ENCODE peak calls at places on chromosomes 4 and X, in six cellular contexts. M is CD8-positive, alpha-beta T cell; B is tibial artery; U is Karpas-422; I is PC-3; W is OCI-LY7. Z is an unnamed sample.
A peak's percentile ranks its signal among the peaks of the same experiment; 100 is the strongest.

GRCh38 chrX:29231800-29232199 is 644.6 kb downstream of the IL1RAPL1 start:
- DNase-seq in M (no peak), B (no peak), U (no peak), I (peak; percentile 25), W (no peak), Z (no peak)

GRCh38 chr4:113008726-113009125 is 40.7 kb upstream of the ANK2 start:
- DNase-seq in M (no peak), B (no peak), U (no peak), I (no peak), W (no peak), Z (no peak)

GRCh38 chr4:28369504-28369903 is 1508.9 kb downstream of the STIM2 start:
- DNase-seq in M (no peak), B (no peak), U (no peak), I (no peak), W (no peak), Z (no peak)

GRCh38 chrX:100424012-100424411 is 13.9 kb upstream of the PCDH19 start:
- DNase-seq in M (no peak), B (no peak), U (peak; percentile 57), I (peak; percentile 43), W (no peak), Z (no peak)

GRCh38 chrX:31127716-31128115 is 55.9 kb upstream of the FTHL17 start:
- DNase-seq in M (no peak), B (no peak), U (no peak), I (no peak), W (no peak), Z (no peak)

GRCh38 chr4:2829933-2830451 is 13.7 kb upstream of the ADD1 start:
- DNase-seq in M (no peak), B (peak; percentile 55), U (no peak), I (no peak), W (no peak), Z (peak; percentile 32)

GRCh38 chrX:121987163-121987562 is 939.8 kb downstream of the GLUD2 start:
- DNase-seq in M (no peak), B (no peak), U (no peak), I (no peak), W (no peak), Z (no peak)

GRCh38 chrX:13008189-13008533 is 33.3 kb downstream of the TMSB4X start:
- DNase-seq in M (no peak), B (no peak), U (peak; percentile 75), I (no peak), W (peak; percentile 24), Z (no peak)

DNA sequence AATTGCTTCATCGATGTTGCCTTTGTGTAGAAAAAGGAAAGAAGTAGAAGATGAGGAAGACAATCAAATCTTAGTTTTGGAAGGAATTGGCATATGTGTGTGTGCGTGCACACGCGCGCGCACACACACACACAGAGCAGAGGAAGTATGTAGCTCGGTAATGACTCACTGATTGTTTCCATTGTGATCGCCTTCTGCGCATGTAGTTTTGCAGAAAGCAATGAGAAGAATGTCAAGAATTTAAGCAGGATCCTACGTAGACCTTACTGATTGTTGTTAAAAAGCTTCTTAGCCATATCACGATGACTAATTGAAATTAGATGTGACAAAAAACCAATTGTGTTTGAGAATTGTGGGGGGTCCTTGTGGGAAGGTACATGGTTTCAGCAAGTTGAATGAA is 12.8 kb upstream of the LIMCH1 start:
- DNase-seq in M (no peak), B (no peak), U (no peak), I (no peak), W (no peak), Z (no peak)
- H3K4me1 ChIP-seq in M (no peaks in the 10 kb centered on the region), B (no peaks in the 10 kb centered on the region), U (no peaks in the 10 kb centered on the region), I (no peaks in the 10 kb centered on the region), W (no peaks in the 10 kb centered on the region), Z (peaks cover 19% of the 10 kb centered on the region)

GRCh38 chrX:65696613-65697012 is 29.2 kb downstream of the MSN start:
- DNase-seq in M (no peak), B (no peak), U (no peak), I (no peak), W (no peak), Z (no peak)
- H3K27ac ChIP-seq in M (peak overlapping the region; percentile 38), B (peak overlapping the region; percentile 45), U (peak overlapping the region; percentile 100), I (no peak overlapping the region), W (peak overlapping the region; percentile 100), Z (peak overlapping the region; percentile 55)

GRCh38 chr4:25870081-25870480 is 7.3 kb upstream of the SEL1L3 start:
- DNase-seq in M (no peak), B (no peak), U (no peak), I (no peak), W (peak; percentile 83), Z (no peak)
- H3K4me1 ChIP-seq in M (no peaks in the 10 kb centered on the region), B (no peaks in the 10 kb centered on the region), U (peaks cover 95% of the 10 kb centered on the region), I (peaks cover 4% of the 10 kb centered on the region), W (peaks cover 100% of the 10 kb centered on the region), Z (no peaks in the 10 kb centered on the region)

DNA sequence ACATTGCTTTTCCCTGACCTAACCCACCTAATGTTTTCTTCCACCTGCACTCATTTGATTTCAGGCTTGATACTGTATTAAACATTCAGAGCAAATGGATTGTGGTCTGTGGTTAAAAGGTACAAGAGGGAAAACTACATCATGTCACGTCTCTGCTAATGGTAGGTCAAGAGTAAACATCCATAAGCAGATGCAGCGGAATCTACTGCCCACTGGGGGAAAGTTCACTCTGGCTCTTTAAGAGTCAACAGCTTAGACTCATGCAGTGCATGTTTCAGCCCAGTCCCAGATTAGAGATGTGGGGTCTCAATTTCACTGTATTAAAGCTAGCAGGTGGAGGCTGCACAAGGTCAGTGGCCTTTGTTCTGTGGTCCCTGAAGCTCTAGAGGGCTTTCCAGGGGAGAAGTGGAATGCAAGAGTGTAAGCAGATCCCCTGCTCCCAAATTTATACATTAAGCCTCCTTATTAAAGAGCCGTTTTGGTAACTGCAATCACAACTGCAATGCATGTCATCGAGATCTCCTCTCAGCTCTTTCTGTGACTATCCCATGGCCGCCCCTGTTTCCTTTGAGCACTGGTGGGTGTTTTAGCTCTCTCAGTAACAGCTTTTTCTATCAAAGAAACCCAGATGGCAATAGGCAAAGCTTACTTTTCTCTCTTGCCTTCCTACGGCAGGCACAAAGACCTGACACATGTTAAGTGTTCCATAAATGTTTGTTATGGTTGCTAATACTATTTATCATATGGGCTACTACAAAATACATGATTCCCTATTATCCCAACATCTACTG is 53.5 kb downstream of the LDB2 start:
- DNase-seq in M (no peak), B (no peak), U (no peak), I (no peak), W (no peak), Z (no peak)
- H3K27ac ChIP-seq in M (no peak overlapping the region), B (no peak overlapping the region), U (no peak overlapping the region), I (no peak overlapping the region), W (no peak overlapping the region), Z (no peak overlapping the region)